ENCODE peak calls at places on chromosomes 16 and 17, in five cellular contexts. One of them, this sample, is unnamed.

GRCh38 chr17:28372203-28372944 is 880 bp downstream of the SARM1 start:
- DNase-seq in MCF 10A: no peak
- DNase-seq in mucosa of descending colon: no peak
- DNase-seq in NCI-H2171: peak; percentile 46
- DNase-seq in cardiac septum: no peak
- DNase-seq in this sample: peak; percentile 45

GRCh38 chr17:422196-422930 is 69.8 kb upstream of the RPH3AL start:
- DNase-seq in MCF 10A: no peak
- DNase-seq in mucosa of descending colon: no peak
- DNase-seq in NCI-H2171: no peak
- DNase-seq in cardiac septum: no peak
- DNase-seq in this sample: no peak

GRCh38 chr16:27175888-27176287 is 27.4 kb upstream of the KDM8 start:
- DNase-seq in MCF 10A: no peak
- DNase-seq in mucosa of descending colon: no peak
- DNase-seq in NCI-H2171: no peak
- DNase-seq in cardiac septum: no peak
- DNase-seq in this sample: no peak

GRCh38 chr17:39737761-39738567 is at the start of gene GRB7:
- DNase-seq in MCF 10A: peak; percentile 85
- DNase-seq in mucosa of descending colon: peak; percentile 91
- DNase-seq in NCI-H2171: peak; percentile 84
- DNase-seq in cardiac septum: no peak
- DNase-seq in this sample: no peak

GRCh38 chr16:10954903-10955302 is 10.5 kb downstream of the CLEC16A start:
- DNase-seq in MCF 10A: no peak
- DNase-seq in mucosa of descending colon: no peak
- DNase-seq in NCI-H2171: no peak
- DNase-seq in cardiac septum: no peak
- DNase-seq in this sample: no peak

GRCh38 chr16:19184823-19185509 is 16.9 kb downstream of the SYT17 start:
- DNase-seq in MCF 10A: no peak
- DNase-seq in mucosa of descending colon: no peak
- DNase-seq in NCI-H2171: no peak
- DNase-seq in cardiac septum: no peak
- DNase-seq in this sample: peak; percentile 9

GRCh38 chr16:28609631-28610594 is at the start of gene SULT1A1:
- DNase-seq in MCF 10A: peak; percentile 23
- DNase-seq in mucosa of descending colon: peak; percentile 86
- DNase-seq in NCI-H2171: no peak
- DNase-seq in cardiac septum: peak; percentile 83
- DNase-seq in this sample: no peak

GRCh38 chr16:12027091-12027490 is 50.6 kb downstream of the SNX29 start:
- DNase-seq in MCF 10A: peak; percentile 73
- DNase-seq in mucosa of descending colon: no peak
- DNase-seq in NCI-H2171: no peak
- DNase-seq in cardiac septum: no peak
- DNase-seq in this sample: no peak

GRCh38 chr17:61284174-61284573 is 115.5 kb upstream of the TBX2 start:
- DNase-seq in MCF 10A: no peak
- DNase-seq in mucosa of descending colon: no peak
- DNase-seq in NCI-H2171: no peak
- DNase-seq in cardiac septum: no peak
- DNase-seq in this sample: peak; percentile 93

GRCh38 chr16:12064291-12064690 is 87.8 kb downstream of the SNX29 start:
- DNase-seq in MCF 10A: no peak
- DNase-seq in mucosa of descending colon: no peak
- DNase-seq in NCI-H2171: no peak
- DNase-seq in cardiac septum: peak; percentile 67
- DNase-seq in this sample: no peak

GRCh38 chr16:27406729-27407128 is 4.8 kb downstream of the IL21R start:
- DNase-seq in MCF 10A: no peak
- DNase-seq in mucosa of descending colon: no peak
- DNase-seq in NCI-H2171: no peak
- DNase-seq in cardiac septum: no peak
- DNase-seq in this sample: no peak

GRCh38 chr17:38600906-38601305 is 4.8 kb downstream of the SRCIN1 start:
- DNase-seq in MCF 10A: peak; percentile 39
- DNase-seq in mucosa of descending colon: peak; percentile 46
- DNase-seq in NCI-H2171: no peak
- DNase-seq in cardiac septum: no peak
- DNase-seq in this sample: no peak

GRCh38 chr17:77356690-77357201 is 216.0 kb downstream of the SEC14L1 start:
- DNase-seq in MCF 10A: no peak
- DNase-seq in mucosa of descending colon: no peak
- DNase-seq in NCI-H2171: no peak
- DNase-seq in cardiac septum: no peak
- DNase-seq in this sample: no peak

GRCh38 chr16:81669473-81670350 is 109.4 kb upstream of the PLCG2 start:
- DNase-seq in MCF 10A: no peak
- DNase-seq in mucosa of descending colon: no peak
- DNase-seq in NCI-H2171: no peak
- DNase-seq in cardiac septum: no peak
- DNase-seq in this sample: no peak

This sample was measured in EH.